ENCODE peak calls at places on chromosomes 6 and 20, in eight cellular contexts. One of them, this sample, is unnamed.

GRCh38 chr6:110874880-110875547 is 429 bp downstream of the AMD1 start:
- DNase-seq in brain microvascular endothelial cell: no peak
- DNase-seq in right lobe of liver: peak; percentile 81
- DNase-seq in AG09319: no peak
- DNase-seq in GM20000: peak; percentile 35
- DNase-seq in A549: no peak
- DNase-seq in Peyer's patch: peak; percentile 81
- DNase-seq in fibroblast of lung: no peak
- DNase-seq in this sample: peak; percentile 40

GRCh38 chr6:44933113-44933512 is 395.0 kb upstream of the RUNX2 start:
- DNase-seq in brain microvascular endothelial cell: no peak
- DNase-seq in right lobe of liver: no peak
- DNase-seq in AG09319: no peak
- DNase-seq in GM20000: no peak
- DNase-seq in A549: no peak
- DNase-seq in Peyer's patch: no peak
- DNase-seq in fibroblast of lung: no peak
- DNase-seq in this sample: no peak

GRCh38 chr6:142155895-142156757 is 9.1 kb downstream of the VTA1 start:
- DNase-seq in brain microvascular endothelial cell: no peak
- DNase-seq in right lobe of liver: no peak
- DNase-seq in AG09319: no peak
- DNase-seq in GM20000: no peak
- DNase-seq in A549: peak; percentile 21
- DNase-seq in Peyer's patch: no peak
- DNase-seq in fibroblast of lung: peak; percentile 60
- DNase-seq in this sample: no peak

GRCh38 chr20:24694157-24694726 is 224.8 kb downstream of the SYNDIG1 start:
- DNase-seq in brain microvascular endothelial cell: no peak
- DNase-seq in right lobe of liver: no peak
- DNase-seq in AG09319: no peak
- DNase-seq in GM20000: no peak
- DNase-seq in A549: no peak
- DNase-seq in Peyer's patch: peak; percentile 28
- DNase-seq in fibroblast of lung: no peak
- DNase-seq in this sample: no peak

GRCh38 chr20:55269913-55270312 is 735.4 kb downstream of the CBLN4 start:
- DNase-seq in brain microvascular endothelial cell: peak; percentile 43
- DNase-seq in right lobe of liver: no peak
- DNase-seq in AG09319: no peak
- DNase-seq in GM20000: no peak
- DNase-seq in A549: no peak
- DNase-seq in Peyer's patch: no peak
- DNase-seq in fibroblast of lung: no peak
- DNase-seq in this sample: no peak

GRCh38 chr6:90284236-90284744 is 12.4 kb downstream of the BACH2 start:
- DNase-seq in brain microvascular endothelial cell: peak; percentile 91
- DNase-seq in right lobe of liver: no peak
- DNase-seq in AG09319: peak; percentile 4
- DNase-seq in GM20000: no peak
- DNase-seq in A549: peak; percentile 62
- DNase-seq in Peyer's patch: no peak
- DNase-seq in fibroblast of lung: peak; percentile 92
- DNase-seq in this sample: no peak

GRCh38 chr6:9139762-9140161 is 704.4 kb upstream of the SLC35B3 start:
- DNase-seq in brain microvascular endothelial cell: no peak
- DNase-seq in right lobe of liver: no peak
- DNase-seq in AG09319: peak; percentile 80
- DNase-seq in GM20000: no peak
- DNase-seq in A549: no peak
- DNase-seq in Peyer's patch: no peak
- DNase-seq in fibroblast of lung: peak; percentile 83
- DNase-seq in this sample: no peak

GRCh38 chr20:43138061-43138860 is 51.4 kb downstream of the PTPRT start:
- DNase-seq in brain microvascular endothelial cell: no peak
- DNase-seq in right lobe of liver: no peak
- DNase-seq in AG09319: no peak
- DNase-seq in GM20000: no peak
- DNase-seq in A549: no peak
- DNase-seq in Peyer's patch: no peak
- DNase-seq in fibroblast of lung: no peak
- DNase-seq in this sample: no peak

GRCh38 chr6:140915001-140915950 is 1217.4 kb upstream of the GJE1 start:
- DNase-seq in brain microvascular endothelial cell: no peak
- DNase-seq in right lobe of liver: no peak
- DNase-seq in AG09319: no peak
- DNase-seq in GM20000: no peak
- DNase-seq in A549: no peak
- DNase-seq in Peyer's patch: no peak
- DNase-seq in fibroblast of lung: no peak
- DNase-seq in this sample: no peak

GRCh38 chr20:56781108-56781739 is 152.1 kb downstream of the TFAP2C start:
- DNase-seq in brain microvascular endothelial cell: no peak
- DNase-seq in right lobe of liver: no peak
- DNase-seq in AG09319: no peak
- DNase-seq in GM20000: no peak
- DNase-seq in A549: no peak
- DNase-seq in Peyer's patch: no peak
- DNase-seq in fibroblast of lung: peak; percentile 77
- DNase-seq in this sample: no peak

GRCh38 chr6:3348821-3349220 is 90.1 kb downstream of the PSMG4 start:
- DNase-seq in brain microvascular endothelial cell: no peak
- DNase-seq in right lobe of liver: no peak
- DNase-seq in AG09319: no peak
- DNase-seq in GM20000: no peak
- DNase-seq in A549: no peak
- DNase-seq in Peyer's patch: no peak
- DNase-seq in fibroblast of lung: no peak
- DNase-seq in this sample: no peak

GRCh38 chr20:41304413-41305079 is 13.0 kb downstream of the ZHX3 start:
- DNase-seq in brain microvascular endothelial cell: no peak
- DNase-seq in right lobe of liver: no peak
- DNase-seq in AG09319: no peak
- DNase-seq in GM20000: no peak
- DNase-seq in A549: no peak
- DNase-seq in Peyer's patch: no peak
- DNase-seq in fibroblast of lung: no peak
- DNase-seq in this sample: no peak

GRCh38 chr6:107981695-107982094 is 23.7 kb upstream of the SEC63 start:
- DNase-seq in brain microvascular endothelial cell: no peak
- DNase-seq in right lobe of liver: no peak
- DNase-seq in AG09319: no peak
- DNase-seq in GM20000: no peak
- DNase-seq in A549: no peak
- DNase-seq in Peyer's patch: no peak
- DNase-seq in fibroblast of lung: no peak
- DNase-seq in this sample: no peak

GRCh38 chr6:107972413-107973096 is 14.5 kb upstream of the SEC63 start:
- DNase-seq in brain microvascular endothelial cell: no peak
- DNase-seq in right lobe of liver: no peak
- DNase-seq in AG09319: no peak
- DNase-seq in GM20000: no peak
- DNase-seq in A549: no peak
- DNase-seq in Peyer's patch: no peak
- DNase-seq in fibroblast of lung: no peak
- DNase-seq in this sample: no peak

GRCh38 chr6:107976267-107976783 is 18.3 kb upstream of the SEC63 start:
- DNase-seq in brain microvascular endothelial cell: no peak
- DNase-seq in right lobe of liver: no peak
- DNase-seq in AG09319: no peak
- DNase-seq in GM20000: no peak
- DNase-seq in A549: no peak
- DNase-seq in Peyer's patch: no peak
- DNase-seq in fibroblast of lung: no peak
- DNase-seq in this sample: no peak

GRCh38 chr6:107973594-107973993 is 15.6 kb upstream of the SEC63 start:
- DNase-seq in brain microvascular endothelial cell: no peak
- DNase-seq in right lobe of liver: no peak
- DNase-seq in AG09319: no peak
- DNase-seq in GM20000: no peak
- DNase-seq in A549: no peak
- DNase-seq in Peyer's patch: no peak
- DNase-seq in fibroblast of lung: no peak
- DNase-seq in this sample: no peak

DNA sequence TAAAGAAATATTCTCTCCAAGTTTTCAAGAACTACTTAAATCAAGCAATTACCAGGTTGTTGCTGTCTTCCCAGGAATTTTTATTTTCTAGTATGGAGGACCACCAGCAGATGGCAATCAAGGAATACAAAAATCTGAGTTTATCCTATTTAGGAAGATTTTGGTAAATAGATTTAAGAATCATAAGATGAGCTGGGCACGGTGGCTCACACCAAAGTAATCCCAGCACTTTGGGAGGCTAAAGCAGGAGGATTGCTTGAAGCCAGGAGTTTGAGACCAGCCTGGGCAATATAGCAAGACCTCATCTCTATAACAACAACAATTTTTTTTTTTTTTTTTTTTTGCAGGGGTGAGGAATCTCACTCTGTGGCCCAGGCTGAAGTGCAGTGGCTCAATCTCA is 19.3 kb upstream of the SEC63 start:
- DNase-seq in brain microvascular endothelial cell: peak; percentile 18
- DNase-seq in right lobe of liver: no peak
- DNase-seq in AG09319: no peak
- DNase-seq in GM20000: no peak
- DNase-seq in A549: no peak
- DNase-seq in Peyer's patch: no peak
- DNase-seq in fibroblast of lung: peak; percentile 53
- DNase-seq in this sample: no peak
- TF ChIP-seq CTCF in brain microvascular endothelial cell: peak; percentile 47
- TF ChIP-seq CTCF in right lobe of liver: peak; percentile 27
- TF ChIP-seq CTCF in AG09319: peak; percentile 44
- TF ChIP-seq CTCF in GM20000: no peak
- TF ChIP-seq CTCF in A549: peak; percentile 58
- TF ChIP-seq CTCF in Peyer's patch: peak; percentile 46
- TF ChIP-seq CTCF in fibroblast of lung: peak; percentile 33
- TF ChIP-seq CTCF in this sample: peak; percentile 23

GRCh38 chr20:44918761-44919160 is 8.9 kb downstream of the PABPC1L start:
- DNase-seq in brain microvascular endothelial cell: no peak
- DNase-seq in right lobe of liver: no peak
- DNase-seq in AG09319: no peak
- DNase-seq in GM20000: no peak
- DNase-seq in A549: no peak
- DNase-seq in Peyer's patch: no peak
- DNase-seq in fibroblast of lung: no peak
- DNase-seq in this sample: no peak
- TF ChIP-seq CTCF in brain microvascular endothelial cell: no peak
- TF ChIP-seq CTCF in right lobe of liver: no peak
- TF ChIP-seq CTCF in AG09319: no peak
- TF ChIP-seq CTCF in GM20000: no peak
- TF ChIP-seq CTCF in A549: no peak
- TF ChIP-seq CTCF in Peyer's patch: no peak
- TF ChIP-seq CTCF in fibroblast of lung: no peak
- TF ChIP-seq CTCF in this sample: no peak

DNA sequence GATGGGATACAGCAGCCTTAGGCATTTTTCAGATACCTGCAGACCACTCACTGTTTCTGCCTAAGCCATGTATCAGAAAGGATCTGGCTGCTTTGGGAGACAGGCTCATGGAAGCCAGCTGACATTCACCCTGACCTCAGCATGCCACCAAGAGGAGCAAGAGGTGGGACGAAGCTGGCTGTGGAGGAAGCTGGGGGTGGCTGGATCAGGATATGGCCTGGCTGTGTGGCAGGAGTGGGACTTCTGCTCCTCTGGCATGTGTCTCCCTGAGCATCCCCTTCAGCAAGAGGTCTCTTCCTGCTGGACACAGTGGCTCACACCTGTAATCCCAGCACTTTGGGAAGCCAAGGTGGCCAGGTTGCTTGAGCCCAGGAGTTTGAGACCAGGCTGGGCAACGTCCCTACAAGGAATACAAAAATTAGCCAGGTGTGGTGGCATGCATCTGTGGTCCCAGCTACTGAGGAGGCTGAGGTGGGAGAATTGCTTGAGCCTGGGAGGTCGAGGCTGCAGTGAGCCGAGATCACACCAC is 897 bp downstream of the ADIG start:
- DNase-seq in brain microvascular endothelial cell: no peak
- DNase-seq in right lobe of liver: no peak
- DNase-seq in AG09319: no peak
- DNase-seq in GM20000: no peak
- DNase-seq in A549: no peak
- DNase-seq in Peyer's patch: no peak
- DNase-seq in fibroblast of lung: no peak
- DNase-seq in this sample: no peak
- TF ChIP-seq CTCF in brain microvascular endothelial cell: no peak
- TF ChIP-seq CTCF in right lobe of liver: no peak
- TF ChIP-seq CTCF in AG09319: no peak
- TF ChIP-seq CTCF in GM20000: no peak
- TF ChIP-seq CTCF in A549: no peak
- TF ChIP-seq CTCF in Peyer's patch: no peak
- TF ChIP-seq CTCF in fibroblast of lung: no peak
- TF ChIP-seq CTCF in this sample: no peak

GRCh38 chr20:33666293-33667244 is at the start of gene ACTL10:
- DNase-seq in brain microvascular endothelial cell: peak; percentile 98
- DNase-seq in right lobe of liver: peak; percentile 95
- DNase-seq in AG09319: peak; percentile 96
- DNase-seq in GM20000: peak; percentile 97
- DNase-seq in A549: no peak
- DNase-seq in Peyer's patch: peak; percentile 97
- DNase-seq in fibroblast of lung: peak; percentile 98
- DNase-seq in this sample: peak; percentile 97
- TF ChIP-seq CTCF in brain microvascular endothelial cell: peak; percentile 62
- TF ChIP-seq CTCF in right lobe of liver: peak; percentile 24
- TF ChIP-seq CTCF in AG09319: peak; percentile 54
- TF ChIP-seq CTCF in GM20000: no peak
- TF ChIP-seq CTCF in A549: no peak
- TF ChIP-seq CTCF in Peyer's patch: peak; percentile 48
- TF ChIP-seq CTCF in fibroblast of lung: no peak
- TF ChIP-seq CTCF in this sample: peak; percentile 10

GRCh38 chr6:1688396-1688795 is 78.7 kb downstream of the FOXC1 start:
- DNase-seq in brain microvascular endothelial cell: no peak
- DNase-seq in right lobe of liver: no peak
- DNase-seq in AG09319: no peak
- DNase-seq in GM20000: no peak
- DNase-seq in A549: no peak
- DNase-seq in Peyer's patch: no peak
- DNase-seq in fibroblast of lung: no peak
- DNase-seq in this sample: no peak

GRCh38 chr6:1687402-1687801 is 77.7 kb downstream of the FOXC1 start:
- DNase-seq in brain microvascular endothelial cell: no peak
- DNase-seq in right lobe of liver: no peak
- DNase-seq in AG09319: no peak
- DNase-seq in GM20000: no peak
- DNase-seq in A549: no peak
- DNase-seq in Peyer's patch: no peak
- DNase-seq in fibroblast of lung: no peak
- DNase-seq in this sample: no peak

GRCh38 chr6:1689141-1689540 is 79.4 kb downstream of the FOXC1 start:
- DNase-seq in brain microvascular endothelial cell: no peak
- DNase-seq in right lobe of liver: no peak
- DNase-seq in AG09319: no peak
- DNase-seq in GM20000: no peak
- DNase-seq in A549: no peak
- DNase-seq in Peyer's patch: no peak
- DNase-seq in fibroblast of lung: no peak
- DNase-seq in this sample: no peak

GRCh38 chr6:1686117-1687098 is 76.7 kb downstream of the FOXC1 start:
- DNase-seq in brain microvascular endothelial cell: peak; percentile 93
- DNase-seq in right lobe of liver: no peak
- DNase-seq in AG09319: peak; percentile 96
- DNase-seq in GM20000: no peak
- DNase-seq in A549: no peak
- DNase-seq in Peyer's patch: no peak
- DNase-seq in fibroblast of lung: peak; percentile 93
- DNase-seq in this sample: no peak
- TF ChIP-seq CTCF in brain microvascular endothelial cell: peak; percentile 17
- TF ChIP-seq CTCF in right lobe of liver: no peak
- TF ChIP-seq CTCF in AG09319: peak; percentile 28
- TF ChIP-seq CTCF in GM20000: no peak
- TF ChIP-seq CTCF in A549: peak; percentile 15
- TF ChIP-seq CTCF in Peyer's patch: peak; percentile 4
- TF ChIP-seq CTCF in fibroblast of lung: no peak
- TF ChIP-seq CTCF in this sample: no peak

This sample was measured in GM13977.